ENCODE peak calls at places on chromosome 17, in four cellular contexts. One of them, this sample, is unnamed.

GRCh38 chr17:18925187-18925586 is 26.8 kb upstream of the SLC5A10 start:
- DNase-seq in HepG2: peak
- DNase-seq in SK-N-SH: no peak
- DNase-seq in K562: no peak
- DNase-seq in this sample: no peak

GRCh38 chr17:16425698-16426659 is 10.6 kb downstream of the TRPV2 start:
- DNase-seq in HepG2: peak
- DNase-seq in K562: no peak
- DNase-seq in SK-N-SH: no peak
- DNase-seq in this sample: no peak

GRCh38 chr17:44105483-44105882 is 18.0 kb downstream of the HDAC5 start:
- DNase-seq in HepG2: no peak
- DNase-seq in SK-N-SH: peak
- DNase-seq in K562: no peak
- DNase-seq in this sample: no peak

GRCh38 chr17:21043296-21044232 is 753 bp upstream of the USP22 start:
- DNase-seq in HepG2: peak
- DNase-seq in SK-N-SH: no peak
- DNase-seq in K562: peak
- DNase-seq in this sample: peak

GRCh38 chr17:60134396-60135159 is 15.2 kb upstream of the CA4 start:
- DNase-seq in SK-N-SH: peak
- DNase-seq in K562: peak
- DNase-seq in HepG2: no peak
- DNase-seq in this sample: no peak

GRCh38 chr17:29640413-29640812 is 17.7 kb upstream of the CORO6 start:
- DNase-seq in K562: no peak
- DNase-seq in HepG2: no peak
- DNase-seq in SK-N-SH: no peak
- DNase-seq in this sample: no peak

GRCh38 chr17:48441231-48441711 is 11.3 kb upstream of the SKAP1 start:
- DNase-seq in SK-N-SH: no peak
- DNase-seq in K562: no peak
- DNase-seq in HepG2: no peak
- DNase-seq in this sample: no peak

GRCh38 chr17:41617698-41618097 is 5.1 kb upstream of the KRT16 start:
- DNase-seq in K562: no peak
- DNase-seq in HepG2: no peak
- DNase-seq in SK-N-SH: no peak
- DNase-seq in this sample: no peak

GRCh38 chr17:17186051-17186450 is 20.1 kb downstream of the PLD6 start:
- DNase-seq in K562: no peak
- DNase-seq in SK-N-SH: no peak
- DNase-seq in HepG2: no peak
- DNase-seq in this sample: no peak

GRCh38 chr17:14301761-14302401 is 1.0 kb downstream of the HS3ST3B1 start:
- DNase-seq in K562: peak
- DNase-seq in SK-N-SH: no peak
- DNase-seq in HepG2: no peak
- DNase-seq in this sample: no peak

GRCh38 chr17:17613708-17614114 is 22.2 kb upstream of the PEMT start:
- DNase-seq in K562: peak
- DNase-seq in SK-N-SH: peak
- DNase-seq in HepG2: peak
- DNase-seq in this sample: peak

GRCh38 chr17:14886200-14886739 is 378.9 kb downstream of the PMP22 start:
- DNase-seq in HepG2: peak
- DNase-seq in K562: peak
- DNase-seq in SK-N-SH: no peak
- DNase-seq in this sample: no peak

GRCh38 chr17:30358055-30358760 is 20.5 kb upstream of the CPD start:
- DNase-seq in K562: no peak
- DNase-seq in HepG2: no peak
- DNase-seq in SK-N-SH: no peak
- DNase-seq in this sample: no peak

GRCh38 chr17:42566215-42566872 is 556 bp upstream of the MLX start:
- DNase-seq in HepG2: no peak
- DNase-seq in SK-N-SH: no peak
- DNase-seq in K562: no peak
- DNase-seq in this sample: no peak

GRCh38 chr17:8475227-8475626 is 39.5 kb downstream of the NDEL1 start:
- DNase-seq in K562: no peak
- DNase-seq in HepG2: no peak
- DNase-seq in SK-N-SH: no peak
- DNase-seq in this sample: no peak

GRCh38 chr17:82970818-82971610 is 108.4 kb upstream of the METRNL start:
- DNase-seq in SK-N-SH: no peak
- DNase-seq in HepG2: no peak
- DNase-seq in K562: no peak
- DNase-seq in this sample: no peak

GRCh38 chr17:76394166-76394565 is 9.8 kb downstream of the SPHK1 start:
- DNase-seq in K562: no peak
- DNase-seq in HepG2: no peak
- DNase-seq in SK-N-SH: no peak
- DNase-seq in this sample: no peak

GRCh38 chr17:42704495-42705494 is 22.5 kb downstream of the CNTNAP1 start:
- DNase-seq in SK-N-SH: no peak
- DNase-seq in HepG2: no peak
- DNase-seq in K562: no peak
- DNase-seq in this sample: no peak

GRCh38 chr17:55436224-55437164 is 14.9 kb upstream of the MMD start:
- DNase-seq in HepG2: no peak
- DNase-seq in K562: no peak
- DNase-seq in SK-N-SH: peak
- DNase-seq in this sample: no peak

GRCh38 chr17:47172698-47173565 is 16.2 kb downstream of the CDC27 start:
- DNase-seq in K562: no peak
- DNase-seq in SK-N-SH: no peak
- DNase-seq in HepG2: no peak
- DNase-seq in this sample: no peak

GRCh38 chr17:32479074-32479617 is 7.6 kb upstream of the CDK5R1 start:
- DNase-seq in HepG2: no peak
- DNase-seq in K562: no peak
- DNase-seq in SK-N-SH: no peak
- DNase-seq in this sample: no peak

GRCh38 chr17:7217113-7217987 is 2.3 kb downstream of the DLG4 start:
- DNase-seq in HepG2: no peak
- DNase-seq in K562: peak
- DNase-seq in SK-N-SH: peak
- DNase-seq in this sample: no peak

GRCh38 chr17:74325743-74326379 is at the start of gene KIF19:
- DNase-seq in K562: peak
- DNase-seq in HepG2: no peak
- DNase-seq in SK-N-SH: peak
- DNase-seq in this sample: peak

GRCh38 chr17:11081342-11081741 is 159.7 kb upstream of the SHISA6 start:
- DNase-seq in HepG2: no peak
- DNase-seq in K562: no peak
- DNase-seq in SK-N-SH: no peak
- DNase-seq in this sample: no peak
- TF ChIP-seq FOXJ3 in HepG2: no peak
- TF ChIP-seq FOXJ3 in K562: no peak
- TF ChIP-seq FOXJ3 in SK-N-SH: no peak
- TF ChIP-seq FOXJ3 in this sample: no peak

DNA sequence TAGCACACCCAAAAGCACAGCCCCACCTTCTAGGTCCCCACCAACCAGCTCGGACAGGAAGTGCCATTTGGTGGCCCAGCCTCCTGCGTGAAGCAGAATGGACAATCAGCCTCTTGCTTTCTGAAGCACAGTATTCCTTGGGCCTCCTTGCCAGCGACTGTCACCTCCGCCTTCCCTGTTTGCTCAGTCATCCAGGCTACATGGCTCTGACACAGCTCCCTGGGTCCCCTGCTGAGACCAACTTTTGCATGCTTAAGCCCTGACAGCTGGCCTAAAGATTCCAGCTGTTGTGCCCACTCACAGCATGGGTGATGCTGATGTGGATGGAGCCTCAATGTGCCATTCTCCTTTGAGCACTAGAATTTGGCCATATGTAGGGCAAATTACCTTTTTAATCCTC is 4.5 kb upstream of the CACNG5 start:
- DNase-seq in HepG2: no peak
- DNase-seq in K562: no peak
- DNase-seq in SK-N-SH: no peak
- DNase-seq in this sample: peak
- TF ChIP-seq FOXJ3 in HepG2: no peak
- TF ChIP-seq FOXJ3 in K562: no peak
- TF ChIP-seq FOXJ3 in SK-N-SH: no peak
- TF ChIP-seq FOXJ3 in this sample: no peak

GRCh38 chr17:731943-732787 is at the start of gene TLCD3A:
- DNase-seq in K562: peak
- DNase-seq in SK-N-SH: peak
- DNase-seq in HepG2: no peak
- DNase-seq in this sample: peak

GRCh38 chr17:725084-725483 is 7.3 kb upstream of the TLCD3A start:
- DNase-seq in K562: no peak
- DNase-seq in SK-N-SH: no peak
- DNase-seq in HepG2: no peak
- DNase-seq in this sample: no peak

GRCh38 chr17:725746-726145 is 6.7 kb upstream of the TLCD3A start:
- DNase-seq in K562: no peak
- DNase-seq in HepG2: no peak
- DNase-seq in SK-N-SH: no peak
- DNase-seq in this sample: no peak

GRCh38 chr17:726331-726919 is 6.0 kb upstream of the TLCD3A start:
- DNase-seq in SK-N-SH: no peak
- DNase-seq in HepG2: no peak
- DNase-seq in K562: no peak
- DNase-seq in this sample: peak

DNA sequence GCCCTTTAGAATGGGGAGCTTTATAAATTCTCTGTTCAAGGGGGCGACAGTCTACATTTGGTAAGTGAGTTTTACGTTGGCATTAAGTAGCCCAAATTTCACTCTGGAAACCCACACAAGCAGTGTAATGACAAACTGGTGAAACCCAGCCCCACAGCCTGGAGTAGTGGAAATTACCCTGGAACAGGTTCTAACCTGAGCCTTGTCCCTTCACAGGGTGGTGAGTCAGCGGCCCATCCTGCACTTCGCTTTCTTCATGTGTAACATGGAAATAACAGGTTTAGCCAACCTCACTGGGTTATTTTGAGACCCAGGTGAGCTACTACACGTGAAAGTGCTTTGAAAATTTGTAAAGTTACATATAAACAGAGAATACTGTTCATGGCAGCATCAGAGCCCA is 3.5 kb upstream of the TLCD3A start:
- DNase-seq in K562: no peak
- DNase-seq in HepG2: no peak
- DNase-seq in SK-N-SH: no peak
- DNase-seq in this sample: no peak
- TF ChIP-seq FOXJ3 in K562: no peak
- TF ChIP-seq FOXJ3 in HepG2: no peak
- TF ChIP-seq FOXJ3 in SK-N-SH: no peak
- TF ChIP-seq FOXJ3 in this sample: no peak

GRCh38 chr17:80848449-80849102 is 143.1 kb upstream of the CHMP6 start:
- DNase-seq in HepG2: no peak
- DNase-seq in K562: no peak
- DNase-seq in SK-N-SH: no peak
- DNase-seq in this sample: no peak

GRCh38 chr17:80849119-80849518 is 142.5 kb upstream of the CHMP6 start:
- DNase-seq in SK-N-SH: no peak
- DNase-seq in K562: no peak
- DNase-seq in HepG2: no peak
- DNase-seq in this sample: peak

GRCh38 chr17:80846932-80847331 is 144.7 kb upstream of the CHMP6 start:
- DNase-seq in K562: no peak
- DNase-seq in HepG2: no peak
- DNase-seq in SK-N-SH: no peak
- DNase-seq in this sample: no peak

GRCh38 chr17:80845863-80846671 is 145.6 kb upstream of the CHMP6 start:
- DNase-seq in HepG2: no peak
- DNase-seq in K562: no peak
- DNase-seq in SK-N-SH: no peak
- DNase-seq in this sample: no peak

DNA sequence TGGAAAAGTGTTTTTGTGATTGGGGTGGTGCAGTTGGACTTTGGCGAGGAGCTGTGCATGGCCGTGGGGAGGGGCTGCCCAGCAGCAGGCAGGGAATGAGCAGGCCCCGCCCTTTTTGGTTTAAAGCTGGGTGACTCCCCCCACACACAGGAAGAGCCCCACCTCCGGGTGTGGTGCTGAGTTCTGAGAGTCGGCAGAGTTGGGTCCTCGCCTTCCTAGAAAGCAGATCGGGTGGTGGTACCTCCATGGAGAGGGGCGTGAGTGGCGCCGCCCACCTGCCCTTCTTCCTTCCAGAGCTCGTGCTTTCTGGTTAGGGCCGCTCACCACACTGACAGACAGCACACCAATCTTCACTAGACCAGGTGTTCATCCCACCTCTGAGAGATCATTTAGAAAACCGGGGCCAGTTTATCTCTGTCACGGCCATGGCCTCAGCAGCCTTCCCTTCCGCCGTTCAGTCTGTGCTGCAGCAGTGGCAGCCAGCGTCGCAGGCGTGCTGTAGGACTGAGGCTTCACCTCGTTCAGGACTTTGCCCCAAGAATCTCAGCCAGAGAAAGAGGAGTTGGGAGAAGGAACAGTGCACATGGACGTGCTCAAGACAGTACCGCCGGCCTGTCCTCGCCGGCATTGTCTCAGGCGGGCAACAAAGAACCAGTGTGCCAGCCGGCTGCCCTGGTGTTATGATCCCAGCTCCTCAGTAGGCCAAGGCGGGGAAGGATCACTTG is 144.0 kb upstream of the CHMP6 start:
- DNase-seq in HepG2: no peak
- DNase-seq in SK-N-SH: no peak
- DNase-seq in K562: peak
- DNase-seq in this sample: no peak
- TF ChIP-seq FOXJ3 in HepG2: no peak
- TF ChIP-seq FOXJ3 in SK-N-SH: no peak
- TF ChIP-seq FOXJ3 in K562: no peak
- TF ChIP-seq FOXJ3 in this sample: no peak

DNA sequence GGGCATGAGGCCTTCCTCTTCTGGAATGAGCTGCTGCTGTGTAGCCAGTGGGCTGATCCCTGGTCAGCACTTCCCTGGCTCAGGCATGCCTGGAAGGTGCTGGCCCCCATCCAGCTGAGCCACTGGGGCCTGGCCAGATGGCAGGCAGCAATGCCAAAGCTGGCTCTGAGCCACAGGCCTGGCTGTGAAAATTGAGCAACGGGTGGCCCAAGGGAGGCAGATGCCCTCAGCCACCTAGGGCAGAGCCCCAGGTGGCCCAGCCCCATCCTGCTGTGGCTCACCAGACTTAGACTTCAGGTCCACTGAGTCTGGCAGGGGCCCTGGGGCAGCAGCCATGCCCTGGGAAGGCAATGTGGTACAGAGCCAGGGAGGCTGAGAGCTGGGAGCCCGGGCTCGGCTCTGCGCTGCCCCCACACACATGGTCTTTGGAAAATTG is 8.5 kb upstream of the CRHR1 start:
- DNase-seq in HepG2: no peak
- DNase-seq in SK-N-SH: peak
- DNase-seq in K562: no peak
- DNase-seq in this sample: no peak
- TF ChIP-seq FOXJ3 in HepG2: no peak
- TF ChIP-seq FOXJ3 in SK-N-SH: peak
- TF ChIP-seq FOXJ3 in K562: no peak
- TF ChIP-seq FOXJ3 in this sample: no peak

This sample was measured in WTC11.